ENCODE peak calls at places on chromosome 18, in eight cellular contexts. D, E, O, K, L, R, Z and U are unnamed samples.
A peak's percentile ranks its signal among the peaks of the same experiment; 100 is the strongest.

GRCh38 chr18:45639424-45639823 is 24.1 kb downstream of the SLC14A2 start:
- DNase-seq in D (no peak), E (no peak), O (no peak), K (no peak), L (no peak), R (no peak), Z (no peak), U (no peak)

GRCh38 chr18:48855422-48856377 is 95.1 kb downstream of the SMAD7 start:
- DNase-seq in D (no peak), E (no peak), O (no peak), K (no peak), L (no peak), R (no peak), Z (no peak), U (no peak)

GRCh38 chr18:7272268-7273049 is 41.6 kb downstream of the LRRC30 start:
- DNase-seq in D (peak; percentile 84), E (no peak), O (no peak), K (no peak), L (no peak), R (peak; percentile 38), Z (no peak), U (no peak)

GRCh38 chr18:74840492-74841167 is 243.0 kb downstream of the ZNF407 start:
- DNase-seq in D (no peak), E (no peak), O (no peak), K (no peak), L (peak; percentile 2), R (no peak), Z (no peak), U (no peak)

GRCh38 chr18:5868218-5868904 is 27.0 kb downstream of the TMEM200C start:
- DNase-seq in D (peak; percentile 94), E (peak; percentile 15), O (no peak), K (peak; percentile 89), L (no peak), R (peak; percentile 80), Z (peak; percentile 76), U (no peak)

GRCh38 chr18:28571929-28572328 is 395.0 kb upstream of the CDH2 start:
- DNase-seq in D (no peak), E (no peak), O (no peak), K (no peak), L (no peak), R (no peak), Z (no peak), U (no peak)

GRCh38 chr18:62384610-62385097 is 59.5 kb downstream of the TNFRSF11A start:
- DNase-seq in D (peak; percentile 17), E (no peak), O (no peak), K (no peak), L (no peak), R (no peak), Z (no peak), U (no peak)

GRCh38 chr18:23970161-23971153 is 44.1 kb upstream of the TTC39C start:
- DNase-seq in D (no peak), E (no peak), O (peak; percentile 46), K (peak; percentile 62), L (peak; percentile 61), R (no peak), Z (no peak), U (peak; percentile 34)

GRCh38 chr18:67574749-67575148 is 58.2 kb upstream of the DSEL start:
- DNase-seq in D (no peak), E (no peak), O (no peak), K (no peak), L (no peak), R (no peak), Z (no peak), U (no peak)

GRCh38 chr18:74897971-74898657 is 300.4 kb downstream of the ZNF407 start:
- DNase-seq in D (no peak), E (no peak), O (no peak), K (no peak), L (no peak), R (no peak), Z (no peak), U (no peak)

GRCh38 chr18:40962784-40963183 is 992.2 kb upstream of the PIK3C3 start:
- DNase-seq in D (no peak), E (no peak), O (no peak), K (no peak), L (no peak), R (no peak), Z (no peak), U (no peak)